ENCODE peak calls at places on chromosomes 13 and 19, in five cellular contexts. E is stimulated activated CD4-positive, alpha-beta T cell treated with anti-CD3 and anti-CD28 coated beads, Interleukin-4, amount 100 ng/mL, for 1 hour; X is fibroblast of the conjunctiva; L is stimulated activated CD8-positive, alpha-beta memory T cell treated with anti-CD3 and anti-CD28 coated beads, Interleukin-7, amount 100 ng/mL, for 24 hours; Y is hypothalamus. H is an unnamed sample.

GRCh38 chr13:20428666-20429644 is 96.7 kb downstream of the CRYL1 start:
- DNase-seq in X (no peak), Y (no peak), L (no peak), E (no peak), H (no peak)

GRCh38 chr19:10288662-10289166 is 1.0 kb upstream of the ICAM5 start:
- DNase-seq in X (no peak), E (peak), Y (no peak), L (no peak), H (no peak)

GRCh38 chr19:14375582-14376291 is 5.5 kb upstream of the ADGRE5 start:
- DNase-seq in Y (no peak), X (no peak), L (no peak), E (no peak), H (no peak)

GRCh38 chr13:42532561-42533335 is 41.2 kb upstream of the TNFSF11 start:
- DNase-seq in X (no peak), L (no peak), Y (no peak), E (no peak), H (no peak)

GRCh38 chr13:60001892-60002291 is 161.8 kb downstream of the DIAPH3 start:
- DNase-seq in Y (no peak), E (no peak), L (no peak), X (no peak), H (no peak)

GRCh38 chr19:16660763-16661479 is at the start of gene TMEM38A:
- DNase-seq in X (no peak), Y (peak), L (no peak), E (peak), H (no peak)

GRCh38 chr19:55283548-55284393 is at the start of gene BRSK1:
- DNase-seq in E (peak), L (no peak), X (no peak), Y (peak), H (no peak)

GRCh38 chr19:10501971-10502523 is 1.1 kb downstream of the KEAP1 start:
- DNase-seq in E (peak), Y (peak), L (no peak), X (no peak), H (no peak)

GRCh38 chr19:56840452-56841193 is at the start of the genes PEG3 and ZIM2:
- DNase-seq in X (no peak), Y (peak), L (no peak), E (no peak), H (no peak)

GRCh38 chr13:52862358-52863206 is 14.1 kb upstream of the PCDH8 start:
- DNase-seq in E (no peak), Y (no peak), L (no peak), X (no peak), H (no peak)

GRCh38 chr13:51034906-51035305 is 76.2 kb downstream of the C13orf42 start:
- DNase-seq in X (no peak), Y (no peak), L (no peak), E (no peak), H (no peak)

GRCh38 chr19:15260939-15261338 is 28.7 kb upstream of the EPHX3 start:
- DNase-seq in L (no peak), Y (no peak), X (no peak), E (no peak), H (no peak)

GRCh38 chr19:48152552-48152951 is 17.6 kb downstream of the LIG1 start:
- DNase-seq in Y (peak), L (peak), E (peak), X (peak), H (no peak)

GRCh38 chr13:113850722-113851479 is 13.0 kb downstream of the GAS6 start:
- DNase-seq in L (no peak), Y (no peak), X (no peak), E (no peak), H (no peak)

GRCh38 chr19:23943411-23943810 is 28.7 kb downstream of the ZNF726 start:
- DNase-seq in X (no peak), Y (no peak), E (no peak), L (no peak), H (no peak)

GRCh38 chr13:27362064-27362751 is 62.2 kb upstream of the GTF3A start:
- DNase-seq in X (peak), Y (peak), L (peak), E (peak), H (no peak)

GRCh38 chr13:106986033-106986484 is 418.1 kb upstream of the ARGLU1 start:
- DNase-seq in E (no peak), X (no peak), L (no peak), Y (no peak), H (peak)

GRCh38 chr19:8654591-8655339 is 24.3 kb downstream of the NFILZ start:
- DNase-seq in Y (peak), E (peak), X (peak), L (peak), H (no peak)

GRCh38 chr13:112931028-112931934 is 37.7 kb upstream of the MCF2L start:
- DNase-seq in E (no peak), Y (peak), X (peak), L (no peak), H (peak)

GRCh38 chr13:25847145-25847544 is 204.7 kb downstream of the SHISA2 start:
- DNase-seq in X (no peak), L (no peak), E (no peak), Y (no peak), H (no peak)

GRCh38 chr13:90375851-90376250 is 971.6 kb upstream of the MIR17HG start:
- DNase-seq in E (no peak), L (no peak), Y (no peak), X (no peak), H (no peak)

GRCh38 chr19:7605490-7606222 is 10.0 kb downstream of the CAMSAP3 start:
- DNase-seq in L (no peak), Y (no peak), X (no peak), E (no peak), H (no peak)

GRCh38 chr19:18419195-18419698 is at the start of gene SSBP4:
- DNase-seq in X (no peak), Y (peak), L (no peak), E (peak), H (no peak)

GRCh38 chr13:49494645-49495044 is 1.1 kb upstream of the PHF11 start:
- DNase-seq in X (no peak), L (no peak), E (no peak), Y (no peak), H (no peak)

GRCh38 chr13:74200081-74200480 is 65.9 kb upstream of the KLF12 start:
- DNase-seq in Y (no peak), X (no peak), E (no peak), L (no peak), H (no peak)

GRCh38 chr19:52716578-52716977 is 18.3 kb downstream of the ZNF611 start:
- DNase-seq in X (no peak), E (no peak), L (no peak), Y (no peak), H (no peak)

GRCh38 chr13:43057653-43058317 is 34.4 kb downstream of the DNAJC15 start:
- DNase-seq in X (no peak), L (no peak), Y (no peak), E (no peak), H (no peak)

H was measured in BJ.